ENCODE peak calls at places on chromosomes 6 and 20, in eight cellular contexts. Q, O, B, T, G, M, S and D are unnamed samples.
A peak's percentile ranks its signal among the peaks of the same experiment; 100 is the strongest.

GRCh38 chr20:40942015-40942414 is 86.6 kb upstream of the TOP1 start:
- DNase-seq in Q (peak; percentile 59), O (no peak), B (no peak), T (no peak), G (no peak), M (no peak), S (no peak), D (no peak)

GRCh38 chr6:5728726-5729434 is 277.8 kb downstream of the NRN1 start:
- DNase-seq in Q (no peak), O (no peak), B (peak; percentile 83), T (no peak), G (no peak), M (no peak), S (no peak), D (peak; percentile 46)

GRCh38 chr20:60053125-60053812 is 95.0 kb downstream of the CDH26 start:
- DNase-seq in Q (no peak), O (no peak), B (no peak), T (no peak), G (no peak), M (peak; percentile 93), S (no peak), D (no peak)

GRCh38 chr20:24782801-24783630 is 166.1 kb upstream of the CST7 start:
- DNase-seq in Q (no peak), O (no peak), B (no peak), T (no peak), G (no peak), M (no peak), S (no peak), D (no peak)

GRCh38 chr20:62583424-62583920 is 58.8 kb upstream of the SLCO4A1 start:
- DNase-seq in Q (no peak), O (peak; percentile 12), B (peak; percentile 60), T (no peak), G (no peak), M (no peak), S (no peak), D (peak; percentile 59)

GRCh38 chr20:53202781-53203180 is 230.6 kb downstream of the TSHZ2 start:
- DNase-seq in Q (no peak), O (no peak), B (peak; percentile 87), T (no peak), G (no peak), M (no peak), S (no peak), D (no peak)

GRCh38 chr6:38166411-38167240 is 347.1 kb downstream of the ZFAND3 start:
- DNase-seq in Q (no peak), O (no peak), B (no peak), T (no peak), G (no peak), M (no peak), S (no peak), D (no peak)

GRCh38 chr20:46771195-46771588 is 61.7 kb downstream of the SLC2A10 start:
- DNase-seq in Q (no peak), O (no peak), B (no peak), T (no peak), G (no peak), M (no peak), S (no peak), D (no peak)

GRCh38 chr20:64113796-64114355 is 6.5 kb upstream of the NPBWR2 start:
- DNase-seq in Q (no peak), O (no peak), B (no peak), T (no peak), G (no peak), M (no peak), S (no peak), D (no peak)

GRCh38 chr6:5626727-5627426 is 365.6 kb downstream of the FARS2 start:
- DNase-seq in Q (peak; percentile 36), O (no peak), B (no peak), T (no peak), G (no peak), M (no peak), S (no peak), D (no peak)

GRCh38 chr6:14642842-14643241 is 525.3 kb downstream of the CD83 start:
- DNase-seq in Q (no peak), O (no peak), B (peak; percentile 83), T (no peak), G (no peak), M (no peak), S (no peak), D (peak; percentile 46)

GRCh38 chr20:3812259-3812681 is 8.1 kb upstream of the AP5S1 start:
- DNase-seq in Q (no peak), O (no peak), B (no peak), T (no peak), G (no peak), M (no peak), S (no peak), D (no peak)

GRCh38 chr6:85470023-85470410 is 20.1 kb downstream of the NT5E start:
- DNase-seq in Q (peak; percentile 83), O (no peak), B (peak; percentile 28), T (no peak), G (no peak), M (no peak), S (no peak), D (no peak)

GRCh38 chr6:105482956-105483355 is 80.1 kb upstream of the PREP start:
- DNase-seq in Q (no peak), O (no peak), B (peak; percentile 32), T (no peak), G (no peak), M (no peak), S (no peak), D (no peak)

GRCh38 chr20:48230251-48230650 is 445.0 kb upstream of the SULF2 start:
- DNase-seq in Q (no peak), O (no peak), B (no peak), T (no peak), G (no peak), M (no peak), S (no peak), D (no peak)

GRCh38 chr6:143549630-143550268 is 38.2 kb upstream of the FUCA2 start:
- DNase-seq in Q (no peak), O (no peak), B (peak; percentile 70), T (no peak), G (no peak), M (no peak), S (no peak), D (no peak)

GRCh38 chr20:45833030-45833882 is at the start of gene SNX21:
- DNase-seq in Q (peak; percentile 30), O (peak; percentile 73), B (peak; percentile 95), T (peak; percentile 67), G (peak; percentile 76), M (no peak), S (no peak), D (peak; percentile 94)

GRCh38 chr6:154404791-154405400 is 48.3 kb upstream of the IPCEF1 start:
- DNase-seq in Q (no peak), O (no peak), B (peak; percentile 91), T (no peak), G (no peak), M (no peak), S (no peak), D (no peak)

GRCh38 chr6:156868385-156868784 is 91.2 kb downstream of the ARID1B start:
- DNase-seq in Q (no peak), O (no peak), B (no peak), T (no peak), G (no peak), M (no peak), S (no peak), D (no peak)

GRCh38 chr6:55980627-55981211 is 105.3 kb upstream of the BMP5 start:
- DNase-seq in Q (peak; percentile 66), O (peak; percentile 45), B (peak; percentile 33), T (peak; percentile 20), G (no peak), M (peak; percentile 3), S (no peak), D (peak; percentile 73)

GRCh38 chr20:43388267-43389081 is 69.2 kb upstream of the SRSF6 start:
- DNase-seq in Q (no peak), O (no peak), B (no peak), T (no peak), G (no peak), M (no peak), S (no peak), D (no peak)

GRCh38 chr6:81755536-81755935 is 3.1 kb upstream of the TENT5A start:
- DNase-seq in Q (no peak), O (no peak), B (no peak), T (no peak), G (no peak), M (no peak), S (no peak), D (no peak)

GRCh38 chr20:52446421-52447231 is 255.0 kb upstream of the ZFP64 start:
- DNase-seq in Q (no peak), O (no peak), B (peak; percentile 92), T (no peak), G (no peak), M (no peak), S (no peak), D (no peak)

GRCh38 chr20:9119776-9120175 is 50.9 kb downstream of the PLCB4 start:
- DNase-seq in Q (peak; percentile 18), O (peak; percentile 17), B (peak; percentile 96), T (peak; percentile 90), G (no peak), M (no peak), S (no peak), D (peak; percentile 74)

GRCh38 chr6:105514306-105514705 is 111.4 kb upstream of the PREP start:
- DNase-seq in Q (no peak), O (no peak), B (peak; percentile 61), T (no peak), G (no peak), M (no peak), S (no peak), D (no peak)

GRCh38 chr20:2515203-2515602 is 6.5 kb upstream of the ZNF343 start:
- DNase-seq in Q (no peak), O (no peak), B (no peak), T (no peak), G (no peak), M (no peak), S (no peak), D (no peak)

GRCh38 chr20:25019381-25020155 is 27.0 kb upstream of the APMAP start:
- DNase-seq in Q (no peak), O (no peak), B (no peak), T (no peak), G (no peak), M (no peak), S (no peak), D (no peak)

GRCh38 chr6:13113956-13114593 is 214.3 kb downstream of the TBC1D7 start:
- DNase-seq in Q (no peak), O (no peak), B (no peak), T (no peak), G (no peak), M (no peak), S (no peak), D (peak; percentile 89)

GRCh38 chr6:138517635-138518034 is 18.3 kb upstream of the NHSL1 start:
- DNase-seq in Q (peak; percentile 17), O (no peak), B (peak; percentile 56), T (no peak), G (no peak), M (no peak), S (peak; percentile 31), D (peak; percentile 30)

GRCh38 chr20:23752019-23752418 is 1.3 kb upstream of the CST1 start:
- DNase-seq in Q (no peak), O (no peak), B (no peak), T (no peak), G (no peak), M (no peak), S (no peak), D (no peak)

GRCh38 chr6:35096129-35096852 is 44.8 kb downstream of the TCP11 start:
- DNase-seq in Q (no peak), O (no peak), B (peak; percentile 95), T (no peak), G (peak; percentile 65), M (no peak), S (no peak), D (no peak)

GRCh38 chr20:59988141-59988540 is 29.9 kb downstream of the CDH26 start:
- DNase-seq in Q (no peak), O (no peak), B (peak; percentile 90), T (no peak), G (no peak), M (no peak), S (no peak), D (no peak)

GRCh38 chr20:49445176-49445575 is 37.3 kb downstream of the KCNB1 start:
- DNase-seq in Q (no peak), O (no peak), B (no peak), T (no peak), G (no peak), M (no peak), S (no peak), D (peak; percentile 28)

GRCh38 chr20:25178563-25179438 is 16.7 kb upstream of the ENTPD6 start:
- DNase-seq in Q (peak; percentile 77), O (peak; percentile 40), B (peak; percentile 98), T (peak; percentile 55), G (peak; percentile 55), M (peak; percentile 5), S (no peak), D (peak; percentile 65)